ENCODE peak calls at places on chromosome 14, in four cellular contexts. C is T-cell, N is mesendoderm, M is BE2C. T is an unnamed sample.

GRCh38 chr14:60805881-60806569 is 71.5 kb downstream of the MNAT1 start:
- DNase-seq in C (no peak), N (no peak), M (no peak), T (no peak)

GRCh38 chr14:68675233-68675577 is 117.7 kb downstream of the ZFP36L1 start:
- DNase-seq in C (no peak), N (no peak), M (no peak), T (no peak)

GRCh38 chr14:72850360-72850759 is 43.5 kb downstream of the DPF3 start:
- DNase-seq in C (no peak), N (no peak), M (no peak), T (no peak)

GRCh38 chr14:21039585-21040369 is 2.4 kb upstream of the RNASE7 start:
- DNase-seq in C (peak), N (peak), M (peak), T (peak)

GRCh38 chr14:76050797-76051392 is 65.3 kb downstream of the IFT43 start:
- DNase-seq in C (peak), N (peak), M (peak), T (peak)

GRCh38 chr14:101223147-101223546 is 319.6 kb upstream of the RTL1 start:
- DNase-seq in C (no peak), N (no peak), M (no peak), T (no peak)

GRCh38 chr14:98606816-98607215 is 665.2 kb downstream of the BCL11B start:
- DNase-seq in C (no peak), N (no peak), M (no peak), T (no peak)

GRCh38 chr14:89293349-89293916 is 123.6 kb downstream of the FOXN3 start:
- DNase-seq in C (no peak), N (peak), M (no peak), T (no peak)

GRCh38 chr14:51711505-51711904 is 59.8 kb downstream of the FRMD6 start:
- DNase-seq in C (no peak), N (no peak), M (no peak), T (no peak)

GRCh38 chr14:64721391-64721791 is 17.2 kb downstream of the PLEKHG3 start:
- DNase-seq in C (no peak), N (no peak), M (no peak), T (peak)

GRCh38 chr14:64937821-64938193 is 4.7 kb downstream of the GPX2 start:
- DNase-seq in C (no peak), N (no peak), M (no peak), T (peak)

GRCh38 chr14:100203962-100204834 is 34.7 kb upstream of the YY1 start:
- DNase-seq in C (no peak), N (no peak), M (no peak), T (no peak)

GRCh38 chr14:33527023-33527634 is 423.7 kb downstream of the EGLN3 start:
- DNase-seq in C (no peak), N (no peak), M (no peak), T (no peak)

GRCh38 chr14:75458305-75458704 is 30.5 kb downstream of the JDP2 start:
- DNase-seq in C (no peak), N (no peak), M (no peak), T (no peak)

GRCh38 chr14:81986005-81986404 is 452.4 kb upstream of the SEL1L start:
- DNase-seq in C (no peak), N (no peak), M (no peak), T (no peak)

GRCh38 chr14:96629082-96629481 is 126.9 kb downstream of the PAPOLA start:
- DNase-seq in C (no peak), N (no peak), M (no peak), T (no peak)

GRCh38 chr14:67514650-67515385 is 18.3 kb upstream of the PLEKHH1 start:
- DNase-seq in C (peak), N (no peak), M (peak), T (no peak)

GRCh38 chr14:49770212-49770817 is 2.4 kb downstream of the KLHDC2 start:
- DNase-seq in C (no peak), N (no peak), M (no peak), T (no peak)

GRCh38 chr14:91796622-91797347 is 64.9 kb upstream of the CATSPERB start:
- DNase-seq in C (no peak), N (no peak), M (no peak), T (no peak)

GRCh38 chr14:65804752-65805473 is 392.4 kb downstream of the FUT8 start:
- DNase-seq in C (no peak), N (no peak), M (no peak), T (no peak)

GRCh38 chr14:34021096-34021495 is 70.2 kb upstream of the EGLN3 start:
- DNase-seq in C (no peak), N (no peak), M (no peak), T (no peak)

GRCh38 chr14:103292426-103293374 is 41.3 kb upstream of the EIF5 start:
- DNase-seq in C (peak), N (peak), M (peak), T (peak)

GRCh38 chr14:58730793-58731464 is 93.2 kb downstream of the DACT1 start:
- DNase-seq in C (no peak), N (no peak), M (no peak), T (no peak)

GRCh38 chr14:89702151-89702936 is 252.2 kb downstream of the EFCAB11 start:
- DNase-seq in C (no peak), N (no peak), M (no peak), T (peak)

GRCh38 chr14:24185741-24186140 is 2.9 kb downstream of the IPO4 start:
- DNase-seq in C (no peak), N (no peak), M (no peak), T (no peak)

GRCh38 chr14:85471744-85472143 is 58.2 kb upstream of the FLRT2 start:
- DNase-seq in C (no peak), N (peak), M (no peak), T (peak)

GRCh38 chr14:22388669-22389625 is 200.1 kb downstream of the DAD1 start:
- DNase-seq in C (no peak), N (no peak), M (no peak), T (no peak)

GRCh38 chr14:96114002-96114401 is 74.8 kb downstream of the C14orf132 start:
- DNase-seq in C (no peak), N (peak), M (no peak), T (no peak)

GRCh38 chr14:75301666-75302325 is 23.2 kb downstream of the FOS start:
- DNase-seq in C (no peak), N (no peak), M (no peak), T (no peak)

GRCh38 chr14:75497701-75498100 is 24.6 kb upstream of the BATF start:
- DNase-seq in C (no peak), N (no peak), M (no peak), T (no peak)

GRCh38 chr14:70707138-70708038 is 65.7 kb downstream of the TTC9 start:
- DNase-seq in C (no peak), N (peak), M (no peak), T (peak)

GRCh38 chr14:100653409-100653808 is 66.2 kb upstream of the BEGAIN start:
- DNase-seq in C (peak), N (no peak), M (no peak), T (no peak)